ENCODE peak calls at places on chromosomes 4 and X, in eight cellular contexts. D, L, G, H, O, I, A and P are unnamed samples.

GRCh38 chrX:153662266-153662665 is 11.3 kb downstream of the PNCK start:
- DNase-seq in G (peak), D (no peak), H (peak), O (no peak), L (peak), I (peak), A (no peak), P (no peak)

GRCh38 chrX:24371391-24371972 is 11.0 kb downstream of the SUPT20HL1 start:
- DNase-seq in D (no peak), A (no peak), I (peak), O (no peak), G (peak), H (peak), L (no peak), P (no peak)

GRCh38 chr4:140130677-140131076 is 23.3 kb downstream of the MAML3 start:
- DNase-seq in H (no peak), O (no peak), G (no peak), I (peak), L (no peak), D (no peak), A (no peak), P (no peak)

GRCh38 chr4:184016742-184017668 is 111.9 kb downstream of the STOX2 start:
- DNase-seq in D (peak), I (no peak), G (no peak), O (no peak), H (no peak), A (no peak), L (no peak), P (no peak)

GRCh38 chr4:173490817-173491518 is 39.1 kb downstream of the HAND2 start:
- DNase-seq in D (peak), G (peak), L (no peak), I (peak), O (no peak), A (no peak), H (no peak), P (no peak)

GRCh38 chr4:165874799-165875371 is 1.8 kb downstream of the TLL1 start:
- DNase-seq in L (no peak), D (no peak), I (peak), A (peak), O (no peak), G (peak), H (no peak), P (no peak)

GRCh38 chrX:13658602-13659001 is 5.7 kb downstream of the TCEANC start:
- DNase-seq in L (no peak), G (no peak), A (no peak), I (peak), D (no peak), O (no peak), H (peak), P (no peak)

GRCh38 chrX:106263817-106264216 is 95.7 kb downstream of the PWWP3B start:
- DNase-seq in A (no peak), I (peak), H (no peak), G (no peak), L (no peak), D (no peak), O (no peak), P (no peak)

GRCh38 chr4:2843909-2844584 is 403 bp downstream of the ADD1 start:
- DNase-seq in O (no peak), H (no peak), A (peak), D (no peak), L (no peak), I (no peak), G (peak), P (no peak)

GRCh38 chrX:110665636-110666035 is 130.0 kb downstream of the CHRDL1 start:
- DNase-seq in H (peak), D (no peak), I (peak), G (peak), O (no peak), A (no peak), L (no peak), P (peak)

GRCh38 chr4:123621072-123621705 is 224.6 kb downstream of the SPRY1 start:
- DNase-seq in H (peak), O (no peak), D (no peak), L (no peak), I (no peak), A (no peak), G (no peak), P (peak)

GRCh38 chrX:74234829-74235228 is 69.2 kb upstream of the ZCCHC13 start:
- DNase-seq in A (no peak), O (no peak), L (no peak), I (no peak), H (no peak), G (no peak), D (no peak), P (no peak)

GRCh38 chrX:82676386-82676785 is 831.7 kb upstream of the POU3F4 start:
- DNase-seq in I (peak), L (no peak), H (no peak), O (no peak), G (no peak), D (no peak), A (no peak), P (no peak)

GRCh38 chr4:72786401-72786990 is 217.5 kb upstream of the ADAMTS3 start:
- DNase-seq in A (no peak), D (no peak), I (no peak), G (no peak), O (no peak), L (no peak), H (no peak), P (no peak)

GRCh38 chr4:72791054-72791453 is 222.0 kb upstream of the ADAMTS3 start:
- DNase-seq in H (no peak), O (no peak), D (no peak), A (no peak), I (no peak), G (no peak), L (no peak), P (no peak)
- H3K4me3 ChIP-seq in H (no peak), O (no peak), D (no peak), A (no peak), I (no peak), G (no peak), L (no peak), P (no peak)

DNA sequence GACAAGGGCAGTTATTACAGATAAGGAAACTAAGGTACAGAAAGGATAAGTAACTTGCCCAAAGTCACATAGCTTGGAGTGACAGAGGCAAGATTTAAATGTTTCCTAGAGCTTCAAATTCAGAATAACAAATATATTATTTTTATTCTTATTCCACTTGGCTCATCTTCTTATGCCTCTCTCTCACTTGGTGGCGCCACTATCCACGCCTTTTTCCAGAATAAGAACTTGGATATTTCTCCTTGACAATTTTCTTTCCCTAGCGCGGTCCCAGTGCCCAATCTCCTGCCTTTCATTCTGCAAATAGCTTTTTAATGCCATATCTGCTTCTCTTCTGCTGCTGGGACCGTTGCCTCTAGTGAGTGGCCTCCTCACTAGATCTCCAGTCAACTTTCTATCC is 78.5 kb downstream of the MSN start:
- DNase-seq in H (no peak), I (no peak), D (no peak), O (no peak), A (no peak), L (no peak), G (peak), P (no peak)
- TF ChIP-seq CTCF in H (no peak), I (no peak), D (no peak), O (no peak), A (no peak), L (no peak), G (peak), P (no peak)

GRCh38 chrX:103845165-103845653 is 13.2 kb upstream of the RAB9B start:
- DNase-seq in I (peak), O (peak), L (no peak), G (peak), D (peak), H (peak), A (peak), P (peak)

DNA sequence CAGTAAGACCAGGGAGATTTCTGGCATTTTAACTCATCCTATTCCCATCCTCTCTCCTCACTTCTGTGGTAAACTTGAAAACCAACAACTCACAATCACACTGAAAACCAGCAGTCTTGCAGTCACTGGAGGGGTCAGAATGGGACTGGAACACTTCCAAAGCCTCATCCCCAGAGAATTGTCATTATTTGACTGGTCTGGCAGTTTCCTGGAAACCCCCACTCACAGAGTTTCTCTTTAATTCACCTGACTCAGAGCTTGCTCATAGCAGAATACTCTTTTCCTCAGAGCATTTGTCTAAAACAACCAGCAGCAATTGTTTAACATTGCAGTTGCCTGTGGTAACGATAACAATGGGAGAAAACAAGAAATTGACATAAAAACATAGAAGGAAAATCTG is 7.3 kb upstream of the RAB9B start:
- DNase-seq in A (no peak), L (no peak), H (no peak), I (peak), G (no peak), D (no peak), O (no peak), P (no peak)
- H3K4me3 ChIP-seq in A (no peak), L (no peak), H (no peak), I (no peak), G (no peak), D (no peak), O (no peak), P (no peak)

GRCh38 chr4:154317600-154317999 is 174.0 kb downstream of the DCHS2 start:
- DNase-seq in D (no peak), L (no peak), O (no peak), H (no peak), G (no peak), A (no peak), I (no peak), P (no peak)
- TF ChIP-seq CTCF in D (no peak), L (no peak), O (no peak), H (no peak), G (no peak), A (no peak), I (no peak), P (no peak)

DNA sequence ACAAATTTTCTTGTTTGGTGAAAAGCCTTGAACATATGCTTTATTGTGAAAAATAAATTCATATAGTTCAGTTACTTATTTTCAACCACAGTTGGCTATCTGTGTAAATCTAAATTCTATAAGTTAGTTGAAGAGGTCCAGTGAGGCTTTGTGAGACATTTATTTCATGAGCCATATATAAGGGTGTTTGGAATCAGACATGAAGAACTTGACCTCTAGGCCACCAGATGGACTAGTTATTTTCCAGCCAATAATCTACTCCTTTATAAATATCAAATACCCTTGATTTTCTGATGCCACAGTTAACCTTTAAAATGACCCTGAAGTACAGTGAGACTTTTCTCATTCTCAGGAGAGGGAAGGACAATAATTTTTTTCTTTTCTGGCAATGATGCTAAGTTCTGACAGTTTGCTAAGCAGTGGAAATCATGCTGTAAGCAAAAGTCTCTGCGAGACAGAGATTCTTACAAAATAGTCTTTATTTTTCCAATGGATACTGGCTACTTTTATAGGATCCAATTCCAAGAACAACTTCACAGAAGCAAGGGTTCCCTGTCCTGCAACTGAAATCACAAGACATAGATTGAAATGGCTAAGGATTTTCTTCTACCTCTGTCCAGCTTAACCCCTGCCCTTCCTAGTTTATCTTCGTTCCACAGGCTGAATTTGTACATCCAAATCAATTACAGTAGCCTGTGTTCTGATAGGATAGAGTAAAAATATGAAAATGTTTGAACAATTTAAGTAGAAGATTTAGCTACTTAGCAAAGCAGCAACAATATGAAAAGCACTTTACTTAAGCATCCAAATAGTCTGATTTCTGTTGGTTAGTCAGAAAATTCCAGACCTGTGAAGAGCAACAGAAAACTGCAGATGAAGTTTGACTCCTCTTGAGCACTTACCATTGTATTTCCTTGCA is 2.3 kb downstream of the ARSJ start:
- DNase-seq in I (peak), G (no peak), O (no peak), D (no peak), L (no peak), A (no peak), H (no peak), P (no peak)
- H3K4me3 ChIP-seq in I (peak), G (no peak), O (peak), D (peak), L (peak), A (peak), H (peak), P (peak)

GRCh38 chrX:120029354-120029753 is 48.1 kb downstream of the RHOXF2B start:
- DNase-seq in I (no peak), L (no peak), D (no peak), H (no peak), A (no peak), G (peak), O (no peak), P (no peak)
- TF ChIP-seq CTCF in I (no peak), L (no peak), D (no peak), H (no peak), A (no peak), G (no peak), O (no peak), P (no peak)

GRCh38 chr4:180059216-180059881 is 2183.9 kb upstream of the TENM3 start:
- DNase-seq in O (no peak), A (peak), L (no peak), D (no peak), I (no peak), H (no peak), G (peak), P (no peak)
- H3K4me3 ChIP-seq in O (peak), A (peak), L (peak), D (peak), I (peak), H (peak), G (peak), P (peak)

GRCh38 chr4:6614701-6615230 is 25.7 kb upstream of the MRFAP1 start:
- DNase-seq in O (no peak), H (no peak), I (no peak), A (no peak), L (no peak), D (no peak), G (no peak), P (no peak)

GRCh38 chr4:6618386-6619115 is 21.9 kb upstream of the MRFAP1 start:
- DNase-seq in D (no peak), I (no peak), O (no peak), H (no peak), L (no peak), G (no peak), A (no peak), P (no peak)

GRCh38 chr4:6613676-6614651 is 26.5 kb upstream of the MRFAP1 start:
- DNase-seq in D (no peak), A (no peak), G (no peak), L (no peak), O (no peak), I (no peak), H (no peak), P (no peak)

GRCh38 chr4:6617246-6617645 is 23.2 kb upstream of the MRFAP1 start:
- DNase-seq in G (no peak), I (no peak), D (no peak), A (no peak), L (no peak), H (no peak), O (no peak), P (no peak)

GRCh38 chr4:6616087-6616995 is 24.1 kb upstream of the MRFAP1 start:
- DNase-seq in O (no peak), H (no peak), L (no peak), D (no peak), G (no peak), I (no peak), A (no peak), P (no peak)
- TF ChIP-seq CTCF in O (no peak), H (no peak), L (no peak), D (no peak), G (no peak), I (no peak), A (no peak), P (no peak)

GRCh38 chr4:99585521-99585920 is 10.9 kb downstream of the MTTP start:
- DNase-seq in A (no peak), I (no peak), D (no peak), H (no peak), G (no peak), L (no peak), O (no peak), P (no peak)

GRCh38 chr4:99587302-99587701 is 12.7 kb downstream of the MTTP start:
- DNase-seq in G (no peak), A (no peak), I (no peak), L (no peak), D (no peak), H (no peak), O (no peak), P (no peak)

GRCh38 chr4:99586322-99586721 is 11.7 kb downstream of the MTTP start:
- DNase-seq in G (no peak), A (no peak), D (no peak), I (no peak), O (no peak), L (no peak), H (no peak), P (no peak)

GRCh38 chr4:99586747-99587146 is 12.1 kb downstream of the MTTP start:
- DNase-seq in D (no peak), L (no peak), G (no peak), H (no peak), I (no peak), A (no peak), O (no peak), P (no peak)

GRCh38 chr4:99587803-99588202 is 13.2 kb downstream of the MTTP start:
- DNase-seq in H (no peak), D (no peak), A (no peak), G (no peak), O (peak), I (no peak), L (no peak), P (no peak)
- H3K4me3 ChIP-seq in H (no peak), D (no peak), A (no peak), G (no peak), O (no peak), I (no peak), L (no peak), P (no peak)

DNA sequence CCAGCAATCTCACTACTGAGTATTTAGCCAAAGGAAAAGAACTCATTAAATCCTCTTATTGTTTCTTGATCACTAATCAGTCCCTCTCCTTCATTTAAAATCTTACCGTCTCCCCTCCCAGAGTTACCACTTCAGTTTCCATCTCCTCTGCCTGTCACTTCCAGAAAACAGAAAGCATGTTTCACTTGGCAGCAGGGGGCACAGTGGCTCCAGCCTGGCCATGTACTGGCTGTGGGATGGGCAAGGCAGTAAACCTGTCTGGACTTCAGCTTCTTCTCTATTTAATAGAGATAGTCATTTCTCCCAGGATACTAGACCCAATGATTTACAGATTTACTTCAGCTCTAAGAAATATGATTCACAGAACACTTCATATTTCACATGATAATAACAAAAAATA is 63.2 kb downstream of the CD40LG start:
- DNase-seq in H (peak), O (no peak), A (peak), I (peak), L (no peak), G (peak), D (no peak), P (no peak)
- TF ChIP-seq CTCF in H (peak), O (peak), A (peak), I (peak), L (no peak), G (peak), D (peak), P (peak)